ENCODE peak calls at places on chromosomes 4 and X, in six cellular contexts. R is K562, Z is A549, G is NB4, F is HepG2, Y is GM12878. N is an unnamed sample.

GRCh38 chr4:54232151-54232688 is 3.1 kb downstream of the PDGFRA start:
- DNase-seq in R (no peak), Z (no peak), G (no peak), F (no peak), Y (no peak), N (no peak)

GRCh38 chrX:50644496-50644895 is 169.5 kb downstream of the SHROOM4 start:
- DNase-seq in R (no peak), Z (no peak), G (no peak), F (no peak), Y (no peak), N (no peak)

GRCh38 chr4:76606662-76607265 is 171.7 kb downstream of the SHROOM3 start:
- DNase-seq in R (no peak), Z (no peak), G (no peak), F (no peak), Y (no peak), N (no peak)

GRCh38 chr4:113575391-113575790 is 186.1 kb downstream of the CAMK2D start:
- DNase-seq in R (no peak), Z (no peak), G (no peak), F (no peak), Y (no peak), N (peak)

GRCh38 chr4:78131403-78131802 is 74.3 kb downstream of the FRAS1 start:
- DNase-seq in R (no peak), Z (no peak), G (no peak), F (no peak), Y (no peak), N (no peak)

GRCh38 chrX:43953218-43953617 is 20.0 kb downstream of the NDP start:
- DNase-seq in R (no peak), Z (no peak), G (no peak), F (no peak), Y (no peak), N (no peak)

GRCh38 chrX:105017641-105018040 is 202.9 kb downstream of the TEX13A start:
- DNase-seq in R (no peak), Z (no peak), G (no peak), F (no peak), Y (no peak), N (no peak)

GRCh38 chr4:87249620-87250019 is 29.2 kb upstream of the KLHL8 start:
- DNase-seq in R (no peak), Z (no peak), G (no peak), F (no peak), Y (no peak), N (no peak)

GRCh38 chrX:118569676-118570075 is 74.1 kb downstream of the DOCK11 start:
- DNase-seq in R (no peak), Z (no peak), G (no peak), F (no peak), Y (no peak), N (no peak)

GRCh38 chr4:180814875-180815417 is 1428.3 kb upstream of the TENM3 start:
- DNase-seq in R (no peak), Z (no peak), G (no peak), F (no peak), Y (no peak), N (no peak)

GRCh38 chrX:11187001-11187400 is 75.9 kb downstream of the HCCS start:
- DNase-seq in R (no peak), Z (no peak), G (no peak), F (no peak), Y (no peak), N (no peak)

GRCh38 chr4:73620115-73620792 is at the start of gene RASSF6:
- DNase-seq in R (peak), Z (no peak), G (peak), F (no peak), Y (no peak), N (no peak)

GRCh38 chr4:151458148-151458547 is 49.2 kb downstream of the FHIP1A start:
- DNase-seq in R (no peak), Z (no peak), G (no peak), F (no peak), Y (no peak), N (no peak)

GRCh38 chrX:101191217-101191750 is 28.3 kb upstream of the DRP2 start:
- DNase-seq in R (peak), Z (no peak), G (no peak), F (no peak), Y (no peak), N (peak)

GRCh38 chr4:91212140-91212681 is 1085.0 kb downstream of the CCSER1 start:
- DNase-seq in R (no peak), Z (no peak), G (no peak), F (no peak), Y (no peak), N (no peak)

GRCh38 chrX:154432210-154432609 is 3.7 kb downstream of the ATP6AP1 start:
- DNase-seq in R (no peak), Z (no peak), G (no peak), F (no peak), Y (no peak), N (no peak)

GRCh38 chr4:184529283-184529682 is 54.9 kb upstream of the IRF2 start:
- DNase-seq in R (no peak), Z (no peak), G (peak), F (no peak), Y (no peak), N (no peak)

GRCh38 chr4:148061795-148062194 is 329.9 kb downstream of the ARHGAP10 start:
- DNase-seq in R (no peak), Z (no peak), G (no peak), F (no peak), Y (no peak), N (no peak)

GRCh38 chr4:167100120-167100519 is 134.2 kb downstream of the SPOCK3 start:
- DNase-seq in R (no peak), Z (no peak), G (no peak), F (peak), Y (peak), N (peak)

GRCh38 chrX:46722742-46723568 is 36.0 kb downstream of the SLC9A7 start:
- DNase-seq in R (no peak), Z (no peak), G (no peak), F (no peak), Y (no peak), N (no peak)

GRCh38 chrX:20015422-20015821 is 24.6 kb upstream of the BCLAF3 start:
- DNase-seq in R (no peak), Z (no peak), G (peak), F (no peak), Y (no peak), N (no peak)

GRCh38 chr4:24644983-24645764 is 60.8 kb upstream of the DHX15 start:
- DNase-seq in R (no peak), Z (no peak), G (no peak), F (no peak), Y (no peak), N (no peak)

GRCh38 chr4:184536070-184536880 is 61.9 kb upstream of the IRF2 start:
- DNase-seq in R (no peak), Z (no peak), G (no peak), F (no peak), Y (no peak), N (no peak)

GRCh38 chr4:145734051-145734450 is 54.1 kb downstream of the C4orf51 start:
- DNase-seq in R (no peak), Z (no peak), G (no peak), F (no peak), Y (no peak), N (no peak)

GRCh38 chr4:2009651-2010233 is 968 bp upstream of the NELFA start:
- DNase-seq in R (no peak), Z (peak), G (peak), F (peak), Y (no peak), N (peak)

GRCh38 chr4:157832596-157832995 is 340.2 kb downstream of the GASK1B start:
- DNase-seq in R (no peak), Z (no peak), G (no peak), F (peak), Y (no peak), N (no peak)

GRCh38 chr4:74433043-74433442 is 11.9 kb upstream of the AREG start:
- DNase-seq in R (no peak), Z (no peak), G (no peak), F (no peak), Y (no peak), N (no peak)

GRCh38 chr4:35934370-35934981 is 309.8 kb downstream of the ARAP2 start:
- DNase-seq in R (no peak), Z (no peak), G (peak), F (peak), Y (peak), N (peak)

GRCh38 chr4:8115203-8115520 is 43.5 kb downstream of the ABLIM2 start:
- DNase-seq in R (no peak), Z (no peak), G (no peak), F (no peak), Y (no peak), N (no peak)

GRCh38 chr4:60682901-60683300 is 517.2 kb upstream of the ADGRL3 start:
- DNase-seq in R (no peak), Z (no peak), G (no peak), F (no peak), Y (no peak), N (no peak)

GRCh38 chr4:93654276-93654675 is 174.3 kb upstream of the ATOH1 start:
- DNase-seq in R (no peak), Z (no peak), G (no peak), F (no peak), Y (no peak), N (no peak)

GRCh38 chr4:31539279-31540074 is 819.3 kb downstream of the PCDH7 start:
- DNase-seq in R (no peak), Z (no peak), G (no peak), F (no peak), Y (no peak), N (no peak)

GRCh38 chr4:151690164-151690856 is 70.5 kb downstream of the GATB start:
- DNase-seq in R (no peak), Z (no peak), G (no peak), F (no peak), Y (no peak), N (peak)

GRCh38 chr4:148790691-148791090 is 348.5 kb upstream of the NR3C2 start:
- DNase-seq in R (no peak), Z (no peak), G (no peak), F (no peak), Y (no peak), N (no peak)

GRCh38 chr4:6962211-6963041 is 52.8 kb downstream of the TBC1D14 start:
- DNase-seq in R (no peak), Z (no peak), G (no peak), F (no peak), Y (no peak), N (no peak)

GRCh38 chr4:88441696-88442095 is 15.2 kb upstream of the HERC5 start:
- DNase-seq in R (no peak), Z (no peak), G (no peak), F (no peak), Y (no peak), N (no peak)

GRCh38 chrX:84182521-84182920 is 5.5 kb downstream of the RPS6KA6 start:
- DNase-seq in R (no peak), Z (no peak), G (no peak), F (no peak), Y (no peak), N (no peak)

GRCh38 chr4:78666830-78667258 is 109.3 kb upstream of the BMP2K start:
- DNase-seq in R (no peak), Z (no peak), G (peak), F (no peak), Y (no peak), N (peak)

DNA sequence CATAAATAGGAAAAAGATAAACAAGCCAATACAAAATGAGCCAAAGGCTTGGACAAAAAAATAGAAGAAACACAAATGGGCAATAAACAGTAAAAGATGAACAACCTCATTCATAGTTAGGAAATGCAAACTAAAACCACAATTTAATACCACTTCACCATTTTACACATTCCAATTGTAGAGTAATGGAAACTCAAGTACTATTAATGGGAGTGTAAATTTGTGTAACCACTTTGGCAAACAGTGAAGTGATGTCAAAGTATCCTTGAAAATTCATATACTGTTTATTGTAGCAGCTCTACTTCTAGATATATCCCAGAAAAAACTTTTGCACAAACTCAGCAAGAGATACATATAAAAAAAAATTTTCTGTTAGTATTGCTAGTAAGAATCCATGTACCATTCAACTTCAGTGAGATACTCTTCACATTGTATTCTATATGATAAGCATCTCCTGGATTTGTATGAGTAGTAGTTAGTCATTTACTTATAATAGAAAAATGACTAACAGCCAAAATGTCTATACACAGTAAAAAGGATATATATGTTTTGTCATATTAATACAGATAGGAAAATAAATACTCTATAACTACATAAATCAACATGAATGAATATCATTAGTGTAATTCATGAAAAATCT is 229.8 kb downstream of the DKK2 start:
- DNase-seq in R (no peak), Z (no peak), G (no peak), F (no peak), Y (no peak), N (no peak)
- TF ChIP-seq MYC in R (no peak), Z (no peak), G (no peak), F (no peak), Y (no peak), N (no peak)

DNA sequence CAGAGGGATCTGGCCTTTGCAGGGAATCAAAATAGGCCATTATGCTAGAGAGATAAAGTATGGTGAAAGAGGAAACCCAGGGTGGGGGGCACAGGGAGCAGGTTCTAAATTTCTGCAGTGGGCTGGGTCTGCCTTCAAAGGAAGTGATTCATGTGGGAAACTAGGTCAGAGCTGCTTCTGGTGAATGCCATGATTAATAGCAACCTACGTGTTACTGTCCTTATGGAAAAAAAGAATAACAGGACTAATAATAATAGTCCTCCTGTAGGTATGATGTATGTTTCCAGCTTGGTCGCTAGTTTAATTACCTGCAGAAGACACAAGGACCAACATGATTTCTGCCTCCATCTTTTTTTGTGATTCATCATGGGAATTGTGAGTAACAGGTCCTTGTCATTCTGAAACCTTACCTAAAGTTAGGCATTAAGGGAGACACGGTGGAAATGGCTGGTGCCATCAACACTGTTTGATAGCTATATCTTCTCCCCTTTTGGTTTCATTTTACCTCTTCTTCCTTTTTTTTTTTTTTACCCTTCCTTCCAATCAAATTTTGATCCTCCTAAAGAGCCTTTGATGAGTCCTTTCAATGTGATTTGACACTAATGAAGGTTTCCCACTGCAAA is 180.4 kb downstream of the CPEB2 start:
- DNase-seq in R (no peak), Z (no peak), G (no peak), F (no peak), Y (no peak), N (peak)
- TF ChIP-seq MYC in R (no peak), Z (no peak), G (no peak), F (no peak), Y (no peak), N (no peak)

DNA sequence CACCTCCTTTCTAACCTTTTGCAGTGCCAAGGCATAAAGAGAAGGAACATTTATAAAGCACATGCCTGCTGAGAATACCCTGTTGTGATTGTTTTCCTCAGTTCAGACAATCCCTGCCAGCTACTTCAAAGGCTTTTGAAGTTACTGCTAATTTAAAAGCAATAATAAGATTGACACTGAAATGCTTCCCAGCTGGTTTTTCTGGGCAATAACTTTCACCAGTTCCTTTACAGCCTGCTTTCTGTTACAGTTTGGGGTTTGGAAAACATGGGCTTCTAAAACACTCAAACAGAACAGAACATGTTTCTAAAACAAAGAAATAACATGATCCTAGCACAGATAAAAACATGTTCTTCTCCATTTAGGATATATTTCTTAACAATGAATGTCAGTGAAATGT is 232.3 kb upstream of the CPEB2 start:
- DNase-seq in R (no peak), Z (no peak), G (no peak), F (no peak), Y (no peak), N (no peak)
- TF ChIP-seq MYC in R (no peak), Z (no peak), G (no peak), F (no peak), Y (no peak), N (no peak)

DNA sequence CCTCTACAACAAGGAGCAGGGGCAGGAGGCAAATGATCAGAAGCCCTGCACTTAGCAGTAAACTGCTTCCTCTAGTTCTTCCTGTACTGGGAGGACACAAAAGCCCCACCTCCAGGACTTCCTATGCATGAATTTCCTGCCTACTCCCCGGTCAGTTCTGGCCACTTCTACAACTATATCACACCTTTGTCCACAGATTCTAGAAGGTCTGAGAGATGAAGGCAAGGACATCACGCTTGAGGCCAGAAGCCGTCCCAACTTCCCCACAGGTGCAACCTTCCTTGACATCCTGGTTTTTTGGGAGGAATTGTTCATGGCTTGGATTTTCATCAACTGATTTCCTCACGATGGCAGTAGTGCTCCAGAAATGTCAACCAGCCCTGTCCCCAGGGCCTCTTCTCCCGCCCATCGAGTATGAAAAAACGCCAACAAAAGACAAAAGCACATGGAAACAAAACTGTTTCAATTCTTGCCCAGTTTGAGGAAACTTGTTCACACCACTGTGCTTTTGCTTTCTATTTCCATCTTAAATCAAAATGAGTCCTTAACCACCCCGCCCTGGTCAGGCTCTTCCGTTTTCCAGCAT is 206.5 kb upstream of the STK26 start:
- DNase-seq in R (no peak), Z (no peak), G (no peak), F (no peak), Y (peak), N (peak)
- TF ChIP-seq MYC in R (no peak), Z (no peak), G (no peak), F (no peak), Y (no peak), N (no peak)